ENCODE peak calls at places on chromosome 3, in six cellular contexts. E is K562, W is SK-N-SH, G is HCT116, U is GM12878, C is H1. J is an unnamed sample.

GRCh38 chr3:33612641-33613040 is 105.4 kb downstream of the CLASP2 start:
- DNase-seq in E (no peak), W (no peak), G (no peak), U (no peak), C (no peak), J (no peak)

GRCh38 chr3:16885948-16886683 is 1.4 kb downstream of the PLCL2 start:
- DNase-seq in E (no peak), W (no peak), G (no peak), U (no peak), C (no peak), J (no peak)

GRCh38 chr3:172839679-172840078 is 89.2 kb downstream of the ECT2 start:
- DNase-seq in E (no peak), W (no peak), G (no peak), U (no peak), C (no peak), J (no peak)

GRCh38 chr3:197353867-197354180 is 55.4 kb upstream of the DLG1 start:
- DNase-seq in E (no peak), W (no peak), G (no peak), U (no peak), C (no peak), J (no peak)

GRCh38 chr3:59774613-59775012 is 724.8 kb upstream of the CFAP20DC start:
- DNase-seq in E (no peak), W (no peak), G (no peak), U (no peak), C (no peak), J (no peak)

GRCh38 chr3:63086190-63086589 is 191.9 kb upstream of the SYNPR start:
- DNase-seq in E (no peak), W (peak; percentile 41), G (no peak), U (no peak), C (no peak), J (no peak)

GRCh38 chr3:151639096-151639740 is 94.5 kb upstream of the AADACL2 start:
- DNase-seq in E (no peak), W (no peak), G (no peak), U (no peak), C (no peak), J (no peak)

GRCh38 chr3:99330924-99331532 is 307.4 kb upstream of the COL8A1 start:
- DNase-seq in E (no peak), W (no peak), G (no peak), U (no peak), C (no peak), J (no peak)

GRCh38 chr3:79011821-79012529 is 755.8 kb downstream of the ROBO1 start:
- DNase-seq in E (no peak), W (no peak), G (no peak), U (no peak), C (no peak), J (no peak)

GRCh38 chr3:55591893-55592292 is 104.8 kb upstream of the WNT5A start:
- DNase-seq in E (no peak), W (no peak), G (no peak), U (no peak), C (no peak), J (no peak)

GRCh38 chr3:29484633-29485032 is 203.8 kb downstream of the RBMS3 start:
- DNase-seq in E (no peak), W (no peak), G (no peak), U (no peak), C (no peak), J (no peak)

GRCh38 chr3:132535575-132536441 is 61.3 kb upstream of the ACKR4 start:
- DNase-seq in E (peak; percentile 37), W (peak; percentile 52), G (peak; percentile 46), U (peak; percentile 8), C (peak; percentile 67), J (peak; percentile 76)

GRCh38 chr3:148902173-148902791 is 37.2 kb downstream of the CPA3 start:
- DNase-seq in E (no peak), W (no peak), G (no peak), U (no peak), C (no peak), J (no peak)

GRCh38 chr3:3778216-3778615 is 21.0 kb upstream of the LRRN1 start:
- DNase-seq in E (no peak), W (no peak), G (no peak), U (no peak), C (no peak), J (no peak)

GRCh38 chr3:108090066-108090700 is 648 bp downstream of the CD47 start:
- DNase-seq in E (peak; percentile 24), W (no peak), G (no peak), U (no peak), C (peak; percentile 67), J (peak; percentile 38)

GRCh38 chr3:177069514-177070329 is 127.6 kb downstream of the TBL1XR1 start:
- DNase-seq in E (no peak), W (no peak), G (no peak), U (no peak), C (no peak), J (no peak)

GRCh38 chr3:134682196-134682880 is 31.5 kb upstream of the KY start:
- DNase-seq in E (no peak), W (no peak), G (no peak), U (no peak), C (no peak), J (no peak)

GRCh38 chr3:146827836-146828235 is 222.7 kb upstream of the PLSCR5 start:
- DNase-seq in E (no peak), W (no peak), G (no peak), U (no peak), C (no peak), J (no peak)

GRCh38 chr3:135915206-135915605 is 50.3 kb upstream of the PPP2R3A start:
- DNase-seq in E (peak; percentile 5), W (no peak), G (no peak), U (no peak), C (no peak), J (no peak)

GRCh38 chr3:132368962-132369361 is 48.3 kb upstream of the DNAJC13 start:
- DNase-seq in E (no peak), W (no peak), G (no peak), U (no peak), C (no peak), J (no peak)

DNA sequence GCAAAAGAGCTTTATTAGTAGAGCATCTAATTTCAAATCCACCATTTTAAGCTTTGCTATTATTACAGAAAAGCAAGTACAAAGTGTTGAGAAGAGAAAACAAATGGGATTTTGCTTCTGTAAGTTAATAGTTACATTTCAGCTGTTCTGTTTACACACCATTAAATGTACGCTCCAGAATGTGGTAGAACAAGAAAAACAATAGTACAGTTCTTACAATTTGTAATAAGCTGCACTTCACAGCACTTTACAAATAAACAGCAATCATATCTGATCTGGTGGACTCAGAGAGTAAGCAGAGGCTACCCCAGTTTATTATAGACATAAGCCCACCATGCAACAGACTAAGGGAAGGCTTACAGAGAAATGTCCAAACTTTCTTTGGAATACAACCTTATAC is 126.4 kb downstream of the OXSM start:
- DNase-seq in E (no peak), W (no peak), G (no peak), U (no peak), C (no peak), J (no peak)
- TF ChIP-seq JUND in E (no peak), W (no peak), G (no peak), U (no peak), C (no peak), J (no peak)

GRCh38 chr3:25047058-25047457 is 381.0 kb upstream of the RARB start:
- DNase-seq in E (no peak), W (no peak), G (no peak), U (no peak), C (no peak), J (no peak)

GRCh38 chr3:25043181-25043580 is 384.9 kb upstream of the RARB start:
- DNase-seq in E (no peak), W (no peak), G (no peak), U (no peak), C (no peak), J (no peak)

GRCh38 chr3:25045291-25045690 is 382.8 kb upstream of the RARB start:
- DNase-seq in E (no peak), W (no peak), G (no peak), U (no peak), C (no peak), J (peak; percentile 76)

GRCh38 chr3:25043757-25044156 is 384.3 kb upstream of the RARB start:
- DNase-seq in E (no peak), W (peak; percentile 28), G (no peak), U (no peak), C (no peak), J (no peak)

GRCh38 chr3:25044762-25045161 is 383.3 kb upstream of the RARB start:
- DNase-seq in E (no peak), W (no peak), G (no peak), U (no peak), C (no peak), J (no peak)
- TF ChIP-seq JUND in E (no peak), W (no peak), G (no peak), U (no peak), C (no peak), J (no peak)

DNA sequence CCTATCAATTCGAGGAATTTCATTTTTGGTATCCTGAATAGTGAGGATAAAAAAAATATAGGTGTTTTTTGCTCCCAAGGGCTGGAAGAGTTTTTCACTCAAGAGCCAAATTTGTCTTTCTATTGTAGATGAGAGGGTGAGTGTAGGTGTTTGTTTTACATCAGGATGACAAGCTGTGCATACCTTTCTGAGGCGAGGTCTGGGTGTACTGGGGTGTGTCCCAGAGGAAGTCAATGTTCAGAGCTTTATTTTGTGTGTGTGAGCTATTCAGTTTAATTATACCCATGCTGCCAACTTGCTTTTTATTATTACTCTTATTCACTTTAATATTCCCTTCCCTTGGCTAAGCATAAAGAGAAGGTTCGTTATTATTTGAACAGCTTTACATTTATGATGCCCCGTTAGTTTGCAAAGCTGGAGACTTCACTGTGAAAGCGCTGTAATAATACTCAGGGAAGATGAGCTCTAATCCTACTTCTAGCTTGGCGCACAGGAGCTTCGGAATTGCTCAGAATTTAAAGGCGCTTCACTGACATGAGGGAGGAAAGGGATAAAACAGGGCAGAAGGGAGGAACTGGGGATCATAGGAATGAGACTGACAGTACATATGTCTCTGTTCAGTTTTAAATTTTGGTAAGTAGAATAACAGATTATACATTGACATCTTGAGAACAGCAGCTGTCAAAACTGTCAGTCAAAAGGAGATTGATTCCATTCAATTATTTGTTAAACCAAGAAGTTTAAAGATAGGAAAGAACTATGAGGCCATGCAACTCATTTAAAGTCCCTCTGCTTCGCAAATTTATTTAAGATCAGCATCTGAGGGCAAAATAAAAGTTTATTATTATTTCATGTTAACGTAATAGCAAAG is 117.7 kb upstream of the TP63 start:
- DNase-seq in E (no peak), W (no peak), G (no peak), U (no peak), C (no peak), J (no peak)
- TF ChIP-seq JUND in E (no peak), W (no peak), G (no peak), U (no peak), C (no peak), J (no peak)

DNA sequence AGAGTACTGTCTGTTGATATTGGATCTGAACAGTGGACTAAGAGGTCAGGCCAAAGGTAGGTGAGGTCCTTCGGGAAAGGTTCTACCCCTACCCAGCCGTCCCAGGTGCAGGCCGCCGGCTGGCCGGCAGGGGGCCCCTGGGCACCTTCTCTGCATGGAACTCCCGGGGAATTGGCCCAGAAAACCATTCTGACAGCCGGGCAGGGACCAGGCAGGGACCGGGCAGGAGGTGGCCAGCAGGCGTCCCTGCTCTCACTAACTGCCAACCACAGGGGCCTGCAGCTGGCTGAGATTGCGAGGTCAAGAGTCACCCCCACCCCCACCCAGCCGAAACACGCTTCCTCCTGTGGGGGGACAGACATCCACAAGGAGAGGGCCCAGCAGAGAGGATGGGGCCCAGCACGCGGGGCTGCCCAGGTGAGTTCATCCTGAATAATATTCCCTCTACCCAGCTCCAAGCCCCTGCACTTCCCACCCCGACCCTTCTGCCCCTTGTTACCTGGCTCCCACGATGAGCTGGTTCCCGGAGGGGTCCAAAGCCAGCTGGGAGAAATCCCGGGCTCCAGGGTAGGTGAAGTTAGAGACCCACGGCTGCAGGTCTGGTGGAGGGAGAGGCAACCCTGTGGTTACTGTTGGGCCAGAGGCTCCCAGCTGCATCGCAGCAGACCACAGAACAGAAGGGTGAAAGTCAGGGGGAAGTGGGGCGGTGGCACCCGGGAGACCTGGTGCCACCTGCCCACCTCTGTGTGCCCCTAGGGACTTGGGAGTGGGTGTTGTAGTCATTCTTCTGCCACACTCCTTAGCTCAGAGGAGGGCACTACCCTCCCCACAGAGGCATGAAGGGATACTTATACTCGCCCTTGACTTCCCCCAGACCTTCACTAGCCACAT is 84.4 kb downstream of the SEMA5B start:
- DNase-seq in E (peak; percentile 62), W (peak; percentile 91), G (peak; percentile 41), U (no peak), C (peak; percentile 96), J (peak; percentile 79)
- TF ChIP-seq JUND in E (no peak), W (no peak), G (no peak), U (no peak), C (no peak), J (no peak)

J was measured in T47D.